ENCODE peak calls at places on chromosomes 13 and 19, in four cellular contexts. Q is WTC11; B is stimulated activated CD4-positive, alpha-beta T cell treated with anti-CD3 and anti-CD28 coated beads, Interleukin-4, amount 100 ng/mL, for 4 hours; I is globus pallidus. N is an unnamed sample.

GRCh38 chr13:96652506-96652905 is 341.8 kb downstream of the OXGR1 start:
- DNase-seq in Q (no peak), B (no peak), I (no peak), N (no peak)

GRCh38 chr19:34353546-34353945 is 11.4 kb upstream of the GPI start:
- DNase-seq in Q (no peak), B (no peak), I (no peak), N (no peak)

GRCh38 chr19:47243776-47244547 is 12.4 kb upstream of the CCDC9 start:
- DNase-seq in Q (peak), B (peak), I (peak), N (peak)

GRCh38 chr19:55373993-55374757 is 2.5 kb upstream of the TMEM190 start:
- DNase-seq in Q (no peak), B (no peak), I (no peak), N (no peak)

GRCh38 chr19:28045621-28046020 is 1167.3 kb downstream of the UQCRFS1 start:
- DNase-seq in Q (no peak), B (no peak), I (no peak), N (no peak)

GRCh38 chr13:22836475-22836874 is 344.3 kb upstream of the SGCG start:
- DNase-seq in Q (no peak), B (no peak), I (no peak), N (no peak)

GRCh38 chr19:54229146-54229545 is 6.3 kb upstream of the LILRB3 start:
- DNase-seq in Q (no peak), B (no peak), I (no peak), N (no peak)

GRCh38 chr13:23183292-23183691 is 2.5 kb downstream of the SGCG start:
- DNase-seq in Q (no peak), B (no peak), I (no peak), N (no peak)

GRCh38 chr19:8020681-8021080 is 15.2 kb upstream of the ELAVL1 start:
- DNase-seq in Q (no peak), B (no peak), I (no peak), N (no peak)

GRCh38 chr19:19382118-19382517 is 23.4 kb upstream of the GATAD2A start:
- DNase-seq in Q (no peak), B (no peak), I (no peak), N (no peak)

GRCh38 chr13:75341025-75341424 is 140.9 kb downstream of the TBC1D4 start:
- DNase-seq in Q (no peak), B (no peak), I (no peak), N (no peak)

GRCh38 chr19:17234911-17235617 is 9.0 kb downstream of the OCEL1 start:
- DNase-seq in Q (peak), B (peak), I (no peak), N (peak)

GRCh38 chr13:51146667-51147066 is 35.6 kb upstream of the C13orf42 start:
- DNase-seq in Q (no peak), B (no peak), I (no peak), N (no peak)

GRCh38 chr19:42143341-42144234 is 11.3 kb upstream of the POU2F2 start:
- DNase-seq in Q (peak), B (no peak), I (no peak), N (no peak)

GRCh38 chr19:40249201-40249600 is 22.7 kb upstream of the CCNP start:
- DNase-seq in Q (no peak), B (no peak), I (no peak), N (no peak)

GRCh38 chr19:51462276-51462675 is 4.0 kb upstream of the SIGLEC8 start:
- DNase-seq in Q (no peak), B (no peak), I (no peak), N (no peak)

GRCh38 chr19:52172347-52172746 is 926 bp upstream of the ZNF836 start:
- DNase-seq in Q (no peak), B (no peak), I (no peak), N (no peak)

GRCh38 chr19:29563688-29564087 is 37.9 kb downstream of the VSTM2B start:
- DNase-seq in Q (no peak), B (no peak), I (no peak), N (no peak)

GRCh38 chr13:27258637-27259377 is 7.4 kb downstream of the RPL21 start:
- DNase-seq in Q (no peak), B (no peak), I (no peak), N (no peak)

GRCh38 chr19:20964798-20965197 is 41.7 kb downstream of the ZNF85 start:
- DNase-seq in Q (peak), B (no peak), I (no peak), N (no peak)

GRCh38 chr19:15234525-15235130 is 2.4 kb upstream of the EPHX3 start:
- DNase-seq in Q (no peak), B (no peak), I (no peak), N (no peak)

GRCh38 chr13:93079294-93079693 is 147.3 kb upstream of the GPC6 start:
- DNase-seq in Q (no peak), B (no peak), I (no peak), N (no peak)